ENCODE peak calls at places on chromosomes 11 and 22, in five cellular contexts. Q is K562, R is IMR-90, C is OCI-LY7, H is H9. X is an unnamed sample.

GRCh38 chr11:69293819-69294505 is at the start of gene MYEOV:
- DNase-seq in Q (peak; percentile 98), R (no peak), C (peak; percentile 90), H (peak; percentile 89), X (peak; percentile 34)

GRCh38 chr11:473975-474785 is 24.1 kb downstream of the PTDSS2 start:
- DNase-seq in Q (no peak), R (no peak), C (no peak), H (no peak), X (no peak)

GRCh38 chr11:2537010-2537695 is 92.3 kb downstream of the KCNQ1 start:
- DNase-seq in Q (no peak), R (no peak), C (no peak), H (no peak), X (no peak)

GRCh38 chr11:75728992-75729391 is 11.4 kb downstream of the MOGAT2 start:
- DNase-seq in Q (no peak), R (no peak), C (no peak), H (no peak), X (no peak)

GRCh38 chr11:30719420-30719819 is 133.3 kb upstream of the MPPED2 start:
- DNase-seq in Q (no peak), R (no peak), C (no peak), H (no peak), X (no peak)

GRCh38 chr11:45662665-45663485 is 2.5 kb downstream of the CHST1 start:
- DNase-seq in Q (peak; percentile 26), R (peak; percentile 89), C (no peak), H (no peak), X (peak; percentile 20)

GRCh38 chr11:129423426-129423825 is 47.8 kb downstream of the BARX2 start:
- DNase-seq in Q (no peak), R (no peak), C (no peak), H (no peak), X (peak; percentile 66)

GRCh38 chr22:20439556-20439927 is 1.9 kb upstream of the SCARF2 start:
- DNase-seq in Q (no peak), R (no peak), C (no peak), H (no peak), X (no peak)

GRCh38 chr11:81237139-81237538 is 1496.5 kb downstream of the FAM181B start:
- DNase-seq in Q (no peak), R (peak; percentile 4), C (peak; percentile 19), H (no peak), X (peak; percentile 49)

GRCh38 chr11:125165664-125166346 is 1.3 kb downstream of the PKNOX2 start:
- DNase-seq in Q (no peak), R (peak; percentile 33), C (no peak), H (no peak), X (no peak)

GRCh38 chr11:33907419-33907818 is 15.5 kb upstream of the LMO2 start:
- DNase-seq in Q (no peak), R (no peak), C (no peak), H (no peak), X (no peak)

GRCh38 chr11:112481431-112481830 is 220.8 kb upstream of the PLET1 start:
- DNase-seq in Q (no peak), R (no peak), C (no peak), H (no peak), X (no peak)

GRCh38 chr11:85784907-85785306 is 26.0 kb downstream of the SYTL2 start:
- DNase-seq in Q (no peak), R (no peak), C (no peak), H (no peak), X (no peak)

GRCh38 chr22:50673231-50674126 is 856 bp downstream of the SHANK3 start:
- DNase-seq in Q (peak; percentile 6), R (no peak), C (no peak), H (no peak), X (no peak)

GRCh38 chr11:112334381-112334780 is 73.7 kb upstream of the PLET1 start:
- DNase-seq in Q (no peak), R (no peak), C (no peak), H (no peak), X (no peak)

GRCh38 chr11:83895516-83895915 is 609.3 kb upstream of the CCDC90B start:
- DNase-seq in Q (no peak), R (no peak), C (no peak), H (no peak), X (no peak)
- H2AFZ ChIP-seq in Q (no peak overlapping the region), R (no peak overlapping the region), C (no peak overlapping the region), H (no peak overlapping the region), X (no peak overlapping the region)

DNA sequence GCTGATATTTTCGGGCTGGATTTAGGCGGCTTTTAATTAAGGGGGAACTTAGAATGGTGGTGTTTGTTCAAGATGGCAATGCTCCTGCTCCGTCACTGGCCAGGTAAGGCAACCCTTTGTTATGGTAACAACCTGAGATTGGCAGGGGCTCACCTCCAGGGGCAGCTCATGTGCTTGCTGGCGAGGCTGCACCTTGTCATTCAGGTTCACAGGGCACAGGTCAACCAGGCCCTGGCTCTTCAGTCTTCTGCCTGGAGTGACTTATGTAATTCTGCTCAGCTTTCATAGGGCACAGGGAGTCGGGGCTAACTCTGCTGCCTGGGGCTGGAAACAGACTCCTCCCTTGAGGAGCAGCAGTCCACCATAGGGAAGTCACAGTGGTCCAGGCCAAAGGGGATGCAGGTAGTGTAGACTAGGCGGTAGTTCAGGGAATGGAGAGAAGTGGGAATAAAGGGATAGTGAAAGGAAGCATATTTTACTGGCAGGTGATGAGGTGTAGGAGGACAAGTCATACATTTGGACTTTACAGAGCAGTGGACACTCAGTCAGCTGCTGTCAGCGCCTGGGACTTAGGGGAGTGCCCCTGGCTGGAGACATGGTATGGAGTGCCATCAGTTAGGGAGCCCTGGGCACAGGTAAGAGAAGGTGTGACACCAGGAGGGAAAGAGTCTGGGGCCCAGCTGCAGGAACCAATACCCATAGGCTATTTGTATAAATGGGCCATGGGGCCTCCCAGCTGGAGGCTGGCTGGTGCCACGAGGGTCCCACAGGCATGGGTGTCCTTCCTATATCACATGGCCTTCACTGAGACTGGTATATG is 1.3 kb upstream of the MIF start:
- DNase-seq in Q (no peak), R (no peak), C (no peak), H (no peak), X (no peak)
- H2AFZ ChIP-seq in Q (no peak overlapping the region), R (no peak overlapping the region), C (no peak overlapping the region), H (no peak overlapping the region), X (no peak overlapping the region)

GRCh38 chr22:22099194-22099486 is 116.6 kb upstream of the TOP3B start:
- DNase-seq in Q (no peak), R (no peak), C (peak; percentile 80), H (no peak), X (no peak)

GRCh38 chr22:22099833-22100812 is 117.5 kb upstream of the TOP3B start:
- DNase-seq in Q (no peak), R (peak; percentile 32), C (peak; percentile 71), H (peak; percentile 52), X (no peak)

GRCh38 chr22:22097727-22098228 is 115.2 kb upstream of the TOP3B start:
- DNase-seq in Q (no peak), R (no peak), C (no peak), H (no peak), X (no peak)

GRCh38 chr22:22094921-22095320 is 112.3 kb upstream of the TOP3B start:
- DNase-seq in Q (no peak), R (peak; percentile 96), C (no peak), H (no peak), X (no peak)

GRCh38 chr22:22098457-22099193 is 116.0 kb upstream of the TOP3B start:
- DNase-seq in Q (no peak), R (no peak), C (peak; percentile 83), H (no peak), X (no peak)
- H2AFZ ChIP-seq in Q (no peak overlapping the region), R (no peak overlapping the region), C (peak overlapping the region; percentile 50), H (no peak overlapping the region), X (no peak overlapping the region)

GRCh38 chr11:76808996-76809395 is 25.8 kb downstream of the TSKU start:
- DNase-seq in Q (no peak), R (no peak), C (no peak), H (no peak), X (no peak)

GRCh38 chr11:76808158-76808557 is 25.0 kb downstream of the TSKU start:
- DNase-seq in Q (no peak), R (no peak), C (no peak), H (no peak), X (no peak)

GRCh38 chr11:76811259-76811658 is 28.1 kb downstream of the TSKU start:
- DNase-seq in Q (no peak), R (no peak), C (no peak), H (no peak), X (no peak)

GRCh38 chr11:76807206-76807875 is 24.2 kb downstream of the TSKU start:
- DNase-seq in Q (peak; percentile 85), R (peak; percentile 69), C (peak; percentile 69), H (peak; percentile 91), X (peak; percentile 68)

DNA sequence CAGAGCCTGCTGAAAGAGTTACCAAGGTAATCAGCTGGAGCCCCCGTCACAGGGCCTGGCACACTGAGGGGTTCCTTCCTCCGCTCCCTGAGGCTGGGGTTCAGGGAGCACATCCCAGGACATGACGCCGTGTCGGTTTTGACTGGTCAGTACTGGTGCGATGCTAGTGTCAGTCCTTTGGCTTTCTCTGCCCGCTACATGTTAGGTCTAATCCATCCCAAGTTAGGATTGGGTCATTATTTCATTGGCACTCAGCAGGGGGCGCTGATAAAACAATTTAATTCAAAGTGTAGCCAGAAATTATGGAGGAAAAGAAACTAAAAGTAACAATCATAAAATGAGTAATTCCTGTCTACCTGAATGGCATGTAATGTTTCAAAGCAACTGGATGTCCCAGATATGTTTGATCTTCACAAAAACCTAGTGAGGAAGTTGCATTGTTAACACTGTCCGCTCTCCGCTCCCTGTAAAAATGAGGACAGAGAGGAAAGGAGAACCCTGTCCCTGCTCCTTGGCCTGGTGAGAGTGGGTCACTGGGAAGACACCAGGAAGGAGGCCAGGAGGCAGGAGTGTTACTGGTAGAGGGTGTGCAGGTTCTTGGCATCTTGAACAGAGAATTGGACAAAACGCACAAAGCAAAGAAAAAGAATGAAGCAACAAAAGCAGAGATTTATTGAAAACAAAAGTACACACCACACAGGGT is 27.1 kb downstream of the TSKU start:
- DNase-seq in Q (no peak), R (no peak), C (peak; percentile 41), H (no peak), X (no peak)
- H2AFZ ChIP-seq in Q (peak overlapping the region; percentile 60), R (peak overlapping the region; percentile 77), C (no peak overlapping the region), H (no peak overlapping the region), X (no peak overlapping the region)

GRCh38 chr22:46123694-46124382 is 26.5 kb upstream of the PPARA start:
- DNase-seq in Q (no peak), R (no peak), C (no peak), H (no peak), X (no peak)

GRCh38 chr22:46121523-46122287 is 28.6 kb upstream of the PPARA start:
- DNase-seq in Q (no peak), R (no peak), C (no peak), H (no peak), X (no peak)

GRCh38 chr22:46122980-46123693 is 27.2 kb upstream of the PPARA start:
- DNase-seq in Q (no peak), R (no peak), C (no peak), H (no peak), X (no peak)

GRCh38 chr22:46121079-46121478 is 29.2 kb upstream of the PPARA start:
- DNase-seq in Q (no peak), R (no peak), C (no peak), H (no peak), X (no peak)

GRCh38 chr22:46122511-46122971 is 27.8 kb upstream of the PPARA start:
- DNase-seq in Q (peak; percentile 80), R (peak; percentile 46), C (peak; percentile 73), H (peak; percentile 72), X (peak; percentile 37)
- H2AFZ ChIP-seq in Q (peak overlapping the region; percentile 80), R (peak overlapping the region; percentile 93), C (peak overlapping the region; percentile 51), H (no peak overlapping the region), X (no peak overlapping the region)

GRCh38 chr11:61589961-61590360 is 9.1 kb upstream of the SYT7 start:
- DNase-seq in Q (no peak), R (no peak), C (no peak), H (no peak), X (no peak)
- H2AFZ ChIP-seq in Q (no peak overlapping the region), R (no peak overlapping the region), C (no peak overlapping the region), H (no peak overlapping the region), X (no peak overlapping the region)

X was measured in HepG2.